ENCODE peak calls at places on chromosome 7, in five cellular contexts. One of them, this sample, is unnamed.
A peak's percentile ranks its signal among the peaks of the same experiment; 100 is the strongest.

GRCh38 chr7:156777364-156778069 is 115.5 kb downstream of the LMBR1 start:
- DNase-seq in NCI-H1694 treated with DMSO at 0.1 percent for 48 hours: no peak
- DNase-seq in mucosa of gallbladder: no peak
- DNase-seq in pancreas: no peak
- DNase-seq in NCI-H446: no peak
- DNase-seq in this sample: no peak

GRCh38 chr7:65731562-65732035 is 141.3 kb upstream of the VKORC1L1 start:
- DNase-seq in pancreas: peak; percentile 39
- DNase-seq in mucosa of gallbladder: no peak
- DNase-seq in NCI-H1694 treated with DMSO at 0.1 percent for 48 hours: no peak
- DNase-seq in NCI-H446: no peak
- DNase-seq in this sample: no peak

GRCh38 chr7:45196374-45196773 is 38.8 kb downstream of the RAMP3 start:
- DNase-seq in NCI-H446: no peak
- DNase-seq in pancreas: no peak
- DNase-seq in mucosa of gallbladder: no peak
- DNase-seq in NCI-H1694 treated with DMSO at 0.1 percent for 48 hours: no peak
- DNase-seq in this sample: no peak

GRCh38 chr7:74479066-74479781 is 25.5 kb downstream of the GTF2IRD1 start:
- DNase-seq in NCI-H446: no peak
- DNase-seq in pancreas: peak; percentile 63
- DNase-seq in NCI-H1694 treated with DMSO at 0.1 percent for 48 hours: no peak
- DNase-seq in mucosa of gallbladder: no peak
- DNase-seq in this sample: no peak

GRCh38 chr7:139650429-139651100 is 127.1 kb downstream of the CLEC2L start:
- DNase-seq in pancreas: peak; percentile 41
- DNase-seq in NCI-H1694 treated with DMSO at 0.1 percent for 48 hours: no peak
- DNase-seq in NCI-H446: no peak
- DNase-seq in mucosa of gallbladder: no peak
- DNase-seq in this sample: no peak

GRCh38 chr7:140571537-140572122 is 69.0 kb downstream of the DENND2A start:
- DNase-seq in NCI-H1694 treated with DMSO at 0.1 percent for 48 hours: no peak
- DNase-seq in NCI-H446: no peak
- DNase-seq in pancreas: no peak
- DNase-seq in mucosa of gallbladder: no peak
- DNase-seq in this sample: no peak

GRCh38 chr7:137656850-137657232 is 189.9 kb downstream of the DGKI start:
- DNase-seq in mucosa of gallbladder: no peak
- DNase-seq in NCI-H446: no peak
- DNase-seq in NCI-H1694 treated with DMSO at 0.1 percent for 48 hours: no peak
- DNase-seq in pancreas: no peak
- DNase-seq in this sample: no peak

GRCh38 chr7:2241580-2242540 is at the start of the genes MRM2 and NUDT1:
- DNase-seq in mucosa of gallbladder: peak; percentile 74
- DNase-seq in NCI-H446: peak; percentile 84
- DNase-seq in pancreas: peak; percentile 88
- DNase-seq in NCI-H1694 treated with DMSO at 0.1 percent for 48 hours: peak; percentile 17
- DNase-seq in this sample: peak; percentile 33

GRCh38 chr7:134935701-134936100 is 50.6 kb upstream of the AGBL3 start:
- DNase-seq in mucosa of gallbladder: no peak
- DNase-seq in NCI-H1694 treated with DMSO at 0.1 percent for 48 hours: no peak
- DNase-seq in NCI-H446: no peak
- DNase-seq in pancreas: no peak
- DNase-seq in this sample: no peak

GRCh38 chr7:31500656-31501055 is 13.2 kb upstream of the ITPRID1 start:
- DNase-seq in pancreas: no peak
- DNase-seq in NCI-H446: no peak
- DNase-seq in mucosa of gallbladder: no peak
- DNase-seq in NCI-H1694 treated with DMSO at 0.1 percent for 48 hours: no peak
- DNase-seq in this sample: no peak

GRCh38 chr7:33666526-33666925 is 238.8 kb upstream of the BMPER start:
- DNase-seq in pancreas: no peak
- DNase-seq in mucosa of gallbladder: no peak
- DNase-seq in NCI-H1694 treated with DMSO at 0.1 percent for 48 hours: no peak
- DNase-seq in NCI-H446: no peak
- DNase-seq in this sample: no peak

GRCh38 chr7:130009848-130010688 is 41.1 kb downstream of the ZC3HC1 start:
- DNase-seq in mucosa of gallbladder: no peak
- DNase-seq in NCI-H446: no peak
- DNase-seq in NCI-H1694 treated with DMSO at 0.1 percent for 48 hours: no peak
- DNase-seq in pancreas: peak; percentile 53
- DNase-seq in this sample: no peak

GRCh38 chr7:132063800-132064199 is 507.4 kb upstream of the PODXL start:
- DNase-seq in mucosa of gallbladder: no peak
- DNase-seq in pancreas: no peak
- DNase-seq in NCI-H446: no peak
- DNase-seq in NCI-H1694 treated with DMSO at 0.1 percent for 48 hours: no peak
- DNase-seq in this sample: no peak